ENCODE peak calls at places on chromosomes 2 and 18, in five cellular contexts. One of them, this sample, is unnamed.

GRCh38 chr2:25417715-25418369 is 76.1 kb upstream of the DNMT3A start:
- DNase-seq in epithelial cell of esophagus: no peak
- DNase-seq in GM13977: peak
- DNase-seq in MM.1S: no peak
- DNase-seq in psoas muscle: no peak
- DNase-seq in this sample: peak

GRCh38 chr2:94869131-94869530 is 2.1 kb upstream of the TEKT4 start:
- DNase-seq in MM.1S: no peak
- DNase-seq in psoas muscle: no peak
- DNase-seq in epithelial cell of esophagus: no peak
- DNase-seq in GM13977: no peak
- DNase-seq in this sample: no peak

GRCh38 chr2:239917957-239918481 is 107.1 kb downstream of the NDUFA10 start:
- DNase-seq in psoas muscle: no peak
- DNase-seq in MM.1S: no peak
- DNase-seq in GM13977: no peak
- DNase-seq in epithelial cell of esophagus: no peak
- DNase-seq in this sample: no peak

GRCh38 chr2:207121784-207122183 is 44.0 kb downstream of the KLF7 start:
- DNase-seq in psoas muscle: peak
- DNase-seq in MM.1S: no peak
- DNase-seq in epithelial cell of esophagus: peak
- DNase-seq in GM13977: no peak
- DNase-seq in this sample: no peak

GRCh38 chr2:72629062-72629461 is 196.8 kb downstream of the EXOC6B start:
- DNase-seq in MM.1S: no peak
- DNase-seq in psoas muscle: no peak
- DNase-seq in GM13977: no peak
- DNase-seq in epithelial cell of esophagus: no peak
- DNase-seq in this sample: no peak

GRCh38 chr2:96890726-96891385 is 21.0 kb upstream of the SEMA4C start:
- DNase-seq in GM13977: no peak
- DNase-seq in MM.1S: no peak
- DNase-seq in epithelial cell of esophagus: no peak
- DNase-seq in psoas muscle: no peak
- DNase-seq in this sample: no peak

GRCh38 chr2:25103287-25103871 is 61.5 kb downstream of the EFR3B start:
- DNase-seq in GM13977: no peak
- DNase-seq in MM.1S: no peak
- DNase-seq in psoas muscle: no peak
- DNase-seq in epithelial cell of esophagus: peak
- DNase-seq in this sample: no peak

GRCh38 chr2:201466050-201466660 is 14.6 kb downstream of the STRADB start:
- DNase-seq in psoas muscle: no peak
- DNase-seq in GM13977: no peak
- DNase-seq in epithelial cell of esophagus: peak
- DNase-seq in MM.1S: no peak
- DNase-seq in this sample: no peak

GRCh38 chr18:69518989-69519388 is 118.3 kb downstream of the DOK6 start:
- DNase-seq in epithelial cell of esophagus: no peak
- DNase-seq in psoas muscle: no peak
- DNase-seq in GM13977: no peak
- DNase-seq in MM.1S: no peak
- DNase-seq in this sample: no peak

GRCh38 chr2:129092871-129093385 is 774.3 kb upstream of the HS6ST1 start:
- DNase-seq in MM.1S: no peak
- DNase-seq in epithelial cell of esophagus: no peak
- DNase-seq in GM13977: no peak
- DNase-seq in psoas muscle: no peak
- DNase-seq in this sample: no peak

GRCh38 chr18:8705280-8705940 is at the start of gene MTCL1:
- DNase-seq in epithelial cell of esophagus: peak
- DNase-seq in GM13977: peak
- DNase-seq in psoas muscle: no peak
- DNase-seq in MM.1S: peak
- DNase-seq in this sample: peak

GRCh38 chr2:240839152-240840143 is 19.4 kb upstream of the KIF1A start:
- DNase-seq in MM.1S: no peak
- DNase-seq in epithelial cell of esophagus: no peak
- DNase-seq in GM13977: no peak
- DNase-seq in psoas muscle: no peak
- DNase-seq in this sample: no peak

GRCh38 chr2:120430501-120430830 is 84.5 kb downstream of the INHBB start:
- DNase-seq in psoas muscle: no peak
- DNase-seq in GM13977: no peak
- DNase-seq in MM.1S: no peak
- DNase-seq in epithelial cell of esophagus: no peak
- DNase-seq in this sample: no peak

GRCh38 chr18:21085579-21086161 is 25.9 kb downstream of the ROCK1 start:
- DNase-seq in GM13977: no peak
- DNase-seq in MM.1S: no peak
- DNase-seq in epithelial cell of esophagus: no peak
- DNase-seq in psoas muscle: no peak
- DNase-seq in this sample: no peak

GRCh38 chr2:74007120-74007519 is 22.4 kb downstream of the TET3 start:
- DNase-seq in MM.1S: no peak
- DNase-seq in psoas muscle: no peak
- DNase-seq in epithelial cell of esophagus: no peak
- DNase-seq in GM13977: no peak
- DNase-seq in this sample: no peak

GRCh38 chr2:30627162-30627561 is 180.1 kb downstream of the CAPN13 start:
- DNase-seq in psoas muscle: no peak
- DNase-seq in GM13977: no peak
- DNase-seq in MM.1S: no peak
- DNase-seq in epithelial cell of esophagus: no peak
- DNase-seq in this sample: peak

GRCh38 chr2:1453561-1453960 is 40.3 kb downstream of the TPO start:
- DNase-seq in epithelial cell of esophagus: no peak
- DNase-seq in psoas muscle: no peak
- DNase-seq in MM.1S: no peak
- DNase-seq in GM13977: no peak
- DNase-seq in this sample: no peak

GRCh38 chr2:102277202-102277700 is 34.1 kb upstream of the IL1RL1 start:
- DNase-seq in epithelial cell of esophagus: no peak
- DNase-seq in psoas muscle: no peak
- DNase-seq in GM13977: no peak
- DNase-seq in MM.1S: no peak
- DNase-seq in this sample: no peak

GRCh38 chr2:127589358-127589757 is 53.9 kb downstream of the MYO7B start:
- DNase-seq in psoas muscle: no peak
- DNase-seq in epithelial cell of esophagus: no peak
- DNase-seq in GM13977: no peak
- DNase-seq in MM.1S: no peak
- DNase-seq in this sample: no peak

GRCh38 chr18:66727991-66728390 is 124.1 kb upstream of the CDH19 start:
- DNase-seq in epithelial cell of esophagus: peak
- DNase-seq in psoas muscle: no peak
- DNase-seq in MM.1S: no peak
- DNase-seq in GM13977: no peak
- DNase-seq in this sample: no peak

GRCh38 chr2:3253913-3254437 is 123.6 kb downstream of the EIPR1 start:
- DNase-seq in epithelial cell of esophagus: no peak
- DNase-seq in psoas muscle: no peak
- DNase-seq in MM.1S: no peak
- DNase-seq in GM13977: no peak
- DNase-seq in this sample: no peak

GRCh38 chr18:44051088-44051487 is 629.6 kb upstream of the SETBP1 start:
- DNase-seq in psoas muscle: no peak
- DNase-seq in epithelial cell of esophagus: no peak
- DNase-seq in MM.1S: no peak
- DNase-seq in GM13977: no peak
- DNase-seq in this sample: no peak

GRCh38 chr2:18771212-18771611 is 181.8 kb upstream of the NT5C1B start:
- DNase-seq in epithelial cell of esophagus: peak
- DNase-seq in MM.1S: no peak
- DNase-seq in psoas muscle: no peak
- DNase-seq in GM13977: no peak
- DNase-seq in this sample: no peak

GRCh38 chr2:18611184-18611583 is 21.8 kb upstream of the NT5C1B start:
- DNase-seq in psoas muscle: no peak
- DNase-seq in epithelial cell of esophagus: no peak
- DNase-seq in MM.1S: no peak
- DNase-seq in GM13977: no peak
- DNase-seq in this sample: no peak

GRCh38 chr18:42976869-42977268 is 138.6 kb downstream of the RIT2 start:
- DNase-seq in MM.1S: peak
- DNase-seq in GM13977: no peak
- DNase-seq in epithelial cell of esophagus: no peak
- DNase-seq in psoas muscle: no peak
- DNase-seq in this sample: peak

GRCh38 chr2:143901185-143901842 is 618.6 kb downstream of the ZEB2 start:
- DNase-seq in psoas muscle: no peak
- DNase-seq in MM.1S: no peak
- DNase-seq in epithelial cell of esophagus: peak
- DNase-seq in GM13977: no peak
- DNase-seq in this sample: peak

GRCh38 chr2:71795486-71795885 is 342.1 kb downstream of the DYSF start:
- DNase-seq in epithelial cell of esophagus: no peak
- DNase-seq in psoas muscle: no peak
- DNase-seq in GM13977: no peak
- DNase-seq in MM.1S: no peak
- DNase-seq in this sample: no peak

GRCh38 chr2:99878951-99879350 is 263.4 kb downstream of the AFF3 start:
- DNase-seq in MM.1S: no peak
- DNase-seq in GM13977: no peak
- DNase-seq in epithelial cell of esophagus: no peak
- DNase-seq in psoas muscle: no peak
- DNase-seq in this sample: no peak

GRCh38 chr2:240230424-240230945 is 90.0 kb upstream of the OTOS start:
- DNase-seq in GM13977: no peak
- DNase-seq in MM.1S: no peak
- DNase-seq in epithelial cell of esophagus: no peak
- DNase-seq in psoas muscle: no peak
- DNase-seq in this sample: no peak

DNA sequence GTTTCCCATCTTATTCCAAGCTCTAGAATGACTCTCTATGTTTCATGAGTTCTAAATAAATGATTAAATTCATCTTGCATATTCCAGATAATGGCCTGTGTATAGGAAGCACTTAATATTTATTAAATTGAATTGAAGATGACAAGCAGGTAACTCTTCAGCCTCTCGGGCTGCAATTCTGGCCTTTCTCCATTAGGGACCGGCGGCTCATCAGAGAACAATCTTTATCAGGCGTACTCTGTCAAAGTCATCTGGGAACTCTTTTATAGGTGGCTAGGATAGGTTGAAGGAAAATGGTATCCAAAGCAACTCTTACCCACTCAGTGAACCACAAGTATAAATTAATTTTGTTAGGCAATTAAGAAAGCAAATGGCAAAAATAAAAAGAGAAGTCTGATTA is 308.5 kb downstream of the NOL4 start:
- DNase-seq in MM.1S: no peak
- DNase-seq in psoas muscle: no peak
- DNase-seq in GM13977: no peak
- DNase-seq in epithelial cell of esophagus: no peak
- DNase-seq in this sample: peak
- TF ChIP-seq CTCF in MM.1S: no peak
- TF ChIP-seq CTCF in psoas muscle: no peak
- TF ChIP-seq CTCF in GM13977: no peak
- TF ChIP-seq CTCF in epithelial cell of esophagus: peak
- TF ChIP-seq CTCF in this sample: peak

DNA sequence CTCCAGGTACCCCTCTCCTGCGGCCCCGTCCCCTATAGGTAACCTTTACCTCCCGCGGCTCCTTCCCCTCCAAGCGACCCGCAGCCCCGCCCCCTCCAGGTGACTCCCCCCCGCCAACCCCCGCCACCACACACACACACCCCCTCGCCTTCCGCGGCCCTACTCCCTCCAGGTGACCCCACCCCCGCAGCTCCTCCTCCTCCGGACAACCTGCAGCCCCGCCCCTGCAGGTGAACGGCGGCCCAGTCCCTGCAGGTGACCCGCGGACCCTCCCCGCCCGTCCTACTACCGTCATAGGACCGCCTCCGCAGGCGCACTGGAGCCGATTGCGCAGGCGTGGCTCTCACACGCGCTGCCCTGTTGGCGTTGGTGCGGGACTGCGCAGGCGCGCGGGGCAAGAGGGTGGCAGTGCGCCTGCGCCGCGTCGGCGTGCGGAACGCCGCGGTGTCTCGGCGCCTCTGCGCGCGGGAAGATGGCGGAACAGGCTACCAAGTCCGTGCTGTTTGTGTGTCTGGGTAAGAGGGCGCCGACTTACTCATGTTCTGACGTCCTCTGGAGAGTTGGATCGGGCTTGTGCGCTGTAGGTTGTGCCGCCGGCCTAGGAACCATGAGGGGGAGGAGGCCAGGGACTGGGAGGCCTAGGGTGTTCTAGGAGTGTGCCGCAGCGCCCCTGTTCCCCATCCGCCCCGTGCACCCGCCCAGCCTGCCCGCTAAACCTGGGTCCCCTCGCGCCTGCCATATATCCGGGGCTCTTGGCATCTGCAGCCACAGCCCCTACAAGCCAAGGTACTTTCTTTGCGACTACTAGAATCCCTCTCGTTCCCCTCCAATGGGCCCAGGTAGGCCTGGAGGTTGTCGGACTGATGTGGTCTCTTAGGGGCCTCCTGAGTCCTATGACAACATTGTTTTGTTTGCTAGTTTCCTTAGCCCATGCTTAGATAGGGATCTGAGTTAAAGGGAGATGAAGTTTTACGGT is at the start of gene ACP1:
- DNase-seq in GM13977: peak
- DNase-seq in epithelial cell of esophagus: peak
- DNase-seq in MM.1S: peak
- DNase-seq in psoas muscle: peak
- DNase-seq in this sample: peak
- TF ChIP-seq CTCF in GM13977: no peak
- TF ChIP-seq CTCF in epithelial cell of esophagus: no peak
- TF ChIP-seq CTCF in MM.1S: no peak
- TF ChIP-seq CTCF in psoas muscle: no peak
- TF ChIP-seq CTCF in this sample: no peak

GRCh38 chr2:174051741-174052638 is 86.8 kb upstream of the SP3 start:
- DNase-seq in MM.1S: no peak
- DNase-seq in psoas muscle: no peak
- DNase-seq in epithelial cell of esophagus: peak
- DNase-seq in GM13977: no peak
- DNase-seq in this sample: no peak
- TF ChIP-seq CTCF in MM.1S: no peak
- TF ChIP-seq CTCF in psoas muscle: no peak
- TF ChIP-seq CTCF in epithelial cell of esophagus: no peak
- TF ChIP-seq CTCF in GM13977: no peak
- TF ChIP-seq CTCF in this sample: no peak

GRCh38 chr18:77140030-77140429 is 7.4 kb upstream of the MBP start:
- DNase-seq in epithelial cell of esophagus: no peak
- DNase-seq in MM.1S: no peak
- DNase-seq in psoas muscle: no peak
- DNase-seq in GM13977: no peak
- DNase-seq in this sample: no peak

GRCh38 chr18:77140439-77141109 is 8.0 kb upstream of the MBP start:
- DNase-seq in GM13977: no peak
- DNase-seq in MM.1S: no peak
- DNase-seq in epithelial cell of esophagus: peak
- DNase-seq in psoas muscle: no peak
- DNase-seq in this sample: no peak

GRCh38 chr18:77139619-77140018 is 7.0 kb upstream of the MBP start:
- DNase-seq in GM13977: no peak
- DNase-seq in epithelial cell of esophagus: no peak
- DNase-seq in MM.1S: no peak
- DNase-seq in psoas muscle: no peak
- DNase-seq in this sample: no peak

GRCh38 chr18:77143196-77143595 is 10.6 kb upstream of the MBP start:
- DNase-seq in epithelial cell of esophagus: no peak
- DNase-seq in GM13977: no peak
- DNase-seq in MM.1S: no peak
- DNase-seq in psoas muscle: no peak
- DNase-seq in this sample: no peak

GRCh38 chr18:77141401-77142118 is 9.0 kb upstream of the MBP start:
- DNase-seq in GM13977: no peak
- DNase-seq in MM.1S: no peak
- DNase-seq in epithelial cell of esophagus: no peak
- DNase-seq in psoas muscle: no peak
- DNase-seq in this sample: no peak
- TF ChIP-seq CTCF in GM13977: peak
- TF ChIP-seq CTCF in MM.1S: no peak
- TF ChIP-seq CTCF in epithelial cell of esophagus: no peak
- TF ChIP-seq CTCF in psoas muscle: peak
- TF ChIP-seq CTCF in this sample: peak

This sample was measured in GM12865.